ENCODE peak calls at places on chromosomes 11 and 22, in four cellular contexts. Y is H1, K is K562, Q is HepG2. D is an unnamed sample.

GRCh38 chr11:11594162-11594561 is 27.6 kb downstream of the GALNT18 start:
- DNase-seq in K (no peak), Q (no peak), Y (no peak), D (no peak)

GRCh38 chr22:37417737-37418348 is 9.4 kb downstream of the ELFN2 start:
- DNase-seq in K (no peak), Y (no peak), Q (no peak), D (no peak)

GRCh38 chr22:43892183-43892894 is 526 bp upstream of the PNPLA5 start:
- DNase-seq in K (no peak), Y (no peak), Q (no peak), D (no peak)

GRCh38 chr22:49497266-49497665 is 330.4 kb downstream of the BRD1 start:
- DNase-seq in Q (peak), Y (no peak), K (no peak), D (peak)

GRCh38 chr22:49948573-49948957 is 12.0 kb upstream of the PIM3 start:
- DNase-seq in K (no peak), Q (no peak), Y (no peak), D (no peak)

GRCh38 chr11:115607621-115608191 is 103.5 kb upstream of the CADM1 start:
- DNase-seq in K (no peak), Y (no peak), Q (no peak), D (no peak)

GRCh38 chr11:77558380-77558779 is 31.4 kb upstream of the AQP11 start:
- DNase-seq in Y (no peak), Q (peak), K (peak), D (no peak)

GRCh38 chr11:57513911-57514537 is 1.5 kb downstream of the SLC43A1 start:
- DNase-seq in Y (no peak), Q (no peak), K (no peak), D (no peak)

GRCh38 chr22:43151251-43152000 is at the start of gene TSPO:
- DNase-seq in Q (no peak), K (peak), Y (no peak), D (peak)

GRCh38 chr11:127252321-127252720 is 251.8 kb upstream of the KIRREL3 start:
- DNase-seq in Y (no peak), Q (no peak), K (no peak), D (no peak)

GRCh38 chr11:128208329-128209220 is 378.8 kb downstream of the ETS1 start:
- DNase-seq in Q (no peak), Y (no peak), K (no peak), D (peak)

GRCh38 chr11:35334385-35335090 is 84.8 kb downstream of the SLC1A2 start:
- DNase-seq in Q (no peak), Y (no peak), K (no peak), D (no peak)

GRCh38 chr11:71489311-71490043 is 36.5 kb downstream of the NADSYN1 start:
- DNase-seq in Y (no peak), K (no peak), Q (no peak), D (peak)

GRCh38 chr11:120302001-120302805 is 22.9 kb upstream of the TLCD5 start:
- DNase-seq in Q (no peak), Y (no peak), K (no peak), D (no peak)

GRCh38 chr22:19904881-19905618 is 36.5 kb upstream of the COMT start:
- DNase-seq in Q (no peak), Y (no peak), K (no peak), D (no peak)

GRCh38 chr22:48918585-48919186 is 909.0 kb downstream of the BRD1 start:
- DNase-seq in Q (peak), K (no peak), Y (no peak), D (no peak)

GRCh38 chr11:13503393-13503792 is 7.6 kb upstream of the PTH start:
- DNase-seq in K (no peak), Y (no peak), Q (no peak), D (no peak)

GRCh38 chr11:33443684-33444083 is 186.5 kb downstream of the HIPK3 start:
- DNase-seq in K (no peak), Y (no peak), Q (no peak), D (no peak)

GRCh38 chr11:31815743-31816466 is 4.8 kb upstream of the PAX6 start:
- DNase-seq in K (peak), Y (no peak), Q (no peak), D (no peak)
- TF ChIP-seq RNF2 in K (peak), Y (peak), Q (no peak), D (no peak)

GRCh38 chr11:68373189-68373809 is 60.9 kb downstream of the LRP5 start:
- DNase-seq in Q (no peak), Y (no peak), K (no peak), D (no peak)
- TF ChIP-seq RNF2 in Q (no peak), Y (no peak), K (no peak), D (no peak)

DNA sequence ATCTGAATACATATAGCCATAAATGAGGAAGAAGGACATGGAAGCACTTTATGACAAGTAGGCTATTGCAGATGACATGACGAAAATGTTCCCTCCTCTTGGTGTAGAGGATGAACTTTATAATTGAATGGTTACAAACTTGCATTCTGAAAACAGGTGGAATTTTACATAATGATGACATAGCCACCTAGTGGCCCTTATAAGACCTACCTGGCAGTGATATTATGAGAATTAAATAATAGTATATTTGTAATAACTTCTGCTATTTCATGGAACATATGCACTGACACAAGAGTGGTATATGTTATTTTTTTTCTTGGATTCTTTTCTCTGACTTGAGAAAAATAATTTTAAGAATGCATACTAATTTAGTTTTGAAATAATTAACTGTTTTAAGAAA is 22.9 kb downstream of the TRIM22 start:
- DNase-seq in K (peak), Y (no peak), Q (no peak), D (peak)
- TF ChIP-seq RNF2 in K (no peak), Y (no peak), Q (no peak), D (no peak)

GRCh38 chr11:64998141-64998540 is 1.4 kb upstream of the BATF2 start:
- DNase-seq in K (peak), Y (no peak), Q (peak), D (no peak)
- TF ChIP-seq RNF2 in K (no peak), Y (no peak), Q (no peak), D (no peak)

GRCh38 chr22:31488346-31488883 is 1.2 kb downstream of the EIF4ENIF1 start:
- DNase-seq in Y (no peak), K (no peak), Q (no peak), D (no peak)
- TF ChIP-seq RNF2 in Y (no peak), K (no peak), Q (no peak), D (no peak)

D was measured in A549.